ENCODE peak calls at places on chromosomes 3 and 15, in six cellular contexts. Z, D, V, T, K and W are unnamed samples.

GRCh38 chr3:53495518-53496501 is 1.4 kb downstream of the CACNA1D start:
- DNase-seq in Z (peak; percentile 25), D (peak; percentile 49), V (no peak), T (no peak), K (peak; percentile 64), W (no peak)

GRCh38 chr15:40340740-40341400 is at the start of gene CCDC9B:
- DNase-seq in Z (no peak), D (peak; percentile 46), V (peak; percentile 91), T (no peak), K (peak; percentile 95), W (peak; percentile 77)

GRCh38 chr3:109257269-109257668 is 59.0 kb downstream of the DPPA2 start:
- DNase-seq in Z (no peak), D (no peak), V (peak; percentile 96), T (no peak), K (no peak), W (no peak)

GRCh38 chr3:197149528-197149927 is 119.9 kb upstream of the MELTF start:
- DNase-seq in Z (no peak), D (no peak), V (peak; percentile 29), T (no peak), K (no peak), W (no peak)

GRCh38 chr15:64324513-64324912 is 31.5 kb downstream of the CSNK1G1 start:
- DNase-seq in Z (no peak), D (no peak), V (no peak), T (no peak), K (no peak), W (no peak)

GRCh38 chr15:69118089-69118488 is 42.3 kb upstream of the GLCE start:
- DNase-seq in Z (no peak), D (no peak), V (peak; percentile 40), T (no peak), K (no peak), W (no peak)

GRCh38 chr3:196399485-196399945 is 32.7 kb downstream of the UBXN7 start:
- DNase-seq in Z (no peak), D (no peak), V (peak; percentile 53), T (no peak), K (no peak), W (no peak)

GRCh38 chr3:134161817-134162396 is 88.8 kb downstream of the RYK start:
- DNase-seq in Z (no peak), D (no peak), V (no peak), T (no peak), K (no peak), W (no peak)

GRCh38 chr3:4714045-4714444 is 220.9 kb downstream of the ITPR1 start:
- DNase-seq in Z (no peak), D (no peak), V (no peak), T (no peak), K (no peak), W (no peak)

GRCh38 chr15:90530250-90531051 is 728 bp downstream of the CRTC3 start:
- DNase-seq in Z (no peak), D (peak; percentile 52), V (peak; percentile 45), T (no peak), K (peak; percentile 75), W (no peak)

GRCh38 chr15:58438956-58439355 is 7.2 kb downstream of the LIPC start:
- DNase-seq in Z (no peak), D (peak; percentile 23), V (peak; percentile 73), T (no peak), K (no peak), W (no peak)

GRCh38 chr3:158152186-158152585 is 42.3 kb downstream of the RSRC1 start:
- DNase-seq in Z (no peak), D (no peak), V (peak; percentile 73), T (no peak), K (no peak), W (no peak)

GRCh38 chr3:177371903-177372302 is 174.6 kb upstream of the TBL1XR1 start:
- DNase-seq in Z (no peak), D (no peak), V (no peak), T (no peak), K (no peak), W (no peak)

GRCh38 chr15:77786956-77787355 is 154.2 kb upstream of the LINGO1 start:
- DNase-seq in Z (no peak), D (no peak), V (no peak), T (no peak), K (no peak), W (no peak)

GRCh38 chr3:30527720-30528119 is 78.7 kb upstream of the TGFBR2 start:
- DNase-seq in Z (no peak), D (no peak), V (no peak), T (no peak), K (no peak), W (no peak)

GRCh38 chr15:42994546-42994945 is 74.0 kb upstream of the TTBK2 start:
- DNase-seq in Z (no peak), D (no peak), V (peak; percentile 60), T (no peak), K (no peak), W (no peak)

GRCh38 chr3:38334656-38335055 is 11.9 kb upstream of the XYLB start:
- DNase-seq in Z (no peak), D (no peak), V (peak; percentile 87), T (no peak), K (no peak), W (no peak)

DNA sequence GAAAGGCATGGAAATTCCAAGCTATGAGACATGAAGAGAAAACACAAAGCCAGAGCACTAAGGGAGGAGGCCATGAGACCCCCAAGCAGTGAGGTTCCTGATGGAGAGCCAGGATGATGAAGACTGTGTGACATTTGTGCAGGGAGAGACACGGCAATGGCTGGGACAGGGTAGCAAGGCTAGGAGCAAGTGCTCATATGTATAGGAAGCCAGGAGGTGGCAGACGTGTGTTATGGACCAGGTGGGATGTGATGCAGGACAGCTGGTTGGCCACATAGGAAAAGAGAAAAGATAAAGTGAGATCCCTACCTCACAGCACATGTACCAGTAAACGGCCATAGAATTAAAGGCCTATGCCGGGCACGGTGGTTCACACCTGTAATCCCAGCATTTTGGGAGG is 112.7 kb downstream of the APBA2 start:
- DNase-seq in Z (no peak), D (no peak), V (peak; percentile 18), T (no peak), K (no peak), W (no peak)
- TF ChIP-seq CTCF in Z (no peak), D (no peak), V (no peak), T (no peak), K (no peak), W (no peak)

DNA sequence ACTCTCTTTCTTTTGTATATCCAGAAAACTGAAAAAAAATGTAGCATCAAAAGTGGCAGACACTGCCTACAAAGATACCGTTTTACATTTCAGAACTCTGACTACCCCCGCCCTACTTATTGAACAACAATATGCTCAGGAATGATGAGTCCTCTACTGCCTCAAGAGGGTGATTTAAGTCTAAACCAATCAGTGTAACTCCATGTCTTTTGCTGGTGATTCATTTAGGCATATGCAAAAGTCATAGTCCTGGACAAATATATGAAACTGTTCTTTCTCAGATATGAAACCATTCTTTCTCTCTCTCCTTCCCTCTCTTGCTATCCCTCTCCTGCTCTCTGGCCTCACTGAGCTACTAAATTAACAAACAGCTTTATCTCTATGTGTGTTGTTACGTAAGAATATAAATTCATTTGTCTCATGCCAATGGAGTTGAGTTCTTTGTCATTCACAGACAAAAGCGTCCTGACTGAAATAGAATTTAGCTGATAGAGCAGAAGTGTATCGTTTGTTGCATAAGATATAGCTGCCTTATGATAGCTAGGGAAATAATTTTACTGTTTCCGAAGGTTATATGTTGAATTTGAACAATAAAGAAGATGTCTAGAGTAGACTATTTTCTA is 133.7 kb upstream of the OSTN start:
- DNase-seq in Z (no peak), D (no peak), V (peak; percentile 38), T (no peak), K (no peak), W (no peak)
- TF ChIP-seq CTCF in Z (no peak), D (no peak), V (no peak), T (no peak), K (no peak), W (no peak)

DNA sequence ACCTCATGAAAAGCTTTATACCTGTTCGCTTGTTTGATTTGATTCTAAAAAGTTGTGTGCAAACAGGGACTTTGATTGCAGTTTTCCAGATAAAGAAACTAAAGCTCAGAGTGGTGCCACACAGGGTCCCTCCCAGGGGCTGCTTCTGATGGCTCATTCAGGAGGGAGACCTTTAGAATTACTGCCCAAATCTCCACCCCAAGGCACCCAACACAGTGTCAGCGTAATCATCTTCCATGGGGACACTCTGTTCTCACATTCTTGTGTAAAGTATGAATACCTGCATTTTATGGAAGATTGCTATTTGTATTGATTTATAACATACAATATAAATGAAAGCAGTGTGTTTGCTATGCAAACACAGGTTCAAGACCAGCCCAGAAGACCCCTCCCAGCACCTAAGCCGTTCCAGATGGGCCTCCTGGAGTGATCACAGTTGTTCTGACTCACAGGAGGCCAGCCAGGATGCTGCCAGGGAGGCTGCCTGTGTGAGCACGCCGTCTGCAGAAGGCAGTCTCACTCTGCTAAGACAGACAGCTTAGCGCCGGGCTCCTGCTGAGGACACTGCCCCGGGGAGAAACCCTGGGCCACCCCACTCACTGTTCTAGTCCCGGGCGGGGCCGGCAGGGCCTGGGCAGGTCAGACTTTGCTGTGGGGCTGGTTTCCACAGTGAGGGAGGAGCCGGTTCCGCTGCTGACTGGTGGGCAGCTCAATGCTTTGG is 185.6 kb downstream of the FAM43A start:
- DNase-seq in Z (peak; percentile 33), D (peak; percentile 30), V (peak; percentile 85), T (no peak), K (peak; percentile 90), W (peak; percentile 74)
- TF ChIP-seq CTCF in Z (no peak), D (no peak), V (no peak), T (no peak), K (peak; percentile 2), W (no peak)

DNA sequence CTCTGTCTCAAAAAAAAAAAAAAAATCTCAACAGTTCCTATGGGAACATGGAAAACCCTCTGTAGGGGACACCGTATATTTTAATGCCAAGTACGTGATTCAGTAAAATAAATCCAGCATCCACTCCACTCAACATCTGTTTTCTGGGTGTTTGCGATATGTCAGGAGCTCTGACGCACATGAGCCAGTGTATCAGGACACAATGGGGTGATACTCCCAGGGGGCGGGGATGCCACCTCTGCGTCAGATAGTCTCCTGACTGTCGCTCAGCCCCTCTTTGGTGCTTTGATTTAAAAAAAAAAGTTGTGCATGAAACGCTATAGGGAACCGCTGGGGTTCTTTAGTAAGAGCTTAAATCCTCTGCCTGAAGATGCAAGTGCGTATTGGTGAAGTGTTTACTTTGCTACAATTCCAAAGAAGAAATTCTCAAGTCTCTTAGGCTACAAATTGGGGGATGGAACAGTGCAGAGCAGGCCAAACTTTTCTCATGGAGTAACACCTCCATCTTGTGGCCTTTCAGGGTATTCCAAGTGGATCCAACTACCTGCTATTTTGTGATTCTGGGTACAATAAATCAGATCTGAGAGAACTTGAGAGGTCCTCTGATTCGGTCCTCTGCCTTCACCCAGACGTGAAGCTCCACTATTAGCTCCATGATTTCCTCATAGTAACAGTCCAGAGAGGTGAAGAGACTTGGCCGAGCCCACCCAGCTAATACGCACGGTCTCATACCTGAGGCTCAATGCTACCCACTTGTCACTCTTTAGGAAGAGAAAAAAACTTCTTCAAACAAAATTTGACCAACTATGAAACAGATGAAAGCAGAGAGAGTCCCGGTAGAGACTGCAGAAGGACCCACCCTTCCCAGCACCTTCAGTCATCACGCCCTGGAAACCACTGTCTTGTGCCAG is 9.3 kb upstream of the NR2E3 start:
- DNase-seq in Z (no peak), D (peak; percentile 63), V (peak; percentile 85), T (peak; percentile 21), K (no peak), W (no peak)
- TF ChIP-seq CTCF in Z (no peak), D (peak; percentile 90), V (peak; percentile 83), T (peak; percentile 72), K (peak; percentile 96), W (peak; percentile 60)